ENCODE peak calls at places on chromosomes 16 and 17, in eight cellular contexts. N, D, R, B, U, O, Q and C are unnamed samples.

GRCh38 chr17:7711356-7711755 is 6.2 kb upstream of the DNAH2 start:
- DNase-seq in U (no peak), D (no peak), R (no peak), O (no peak), B (no peak), Q (no peak), N (no peak), C (no peak)

GRCh38 chr17:9239260-9239820 is 218.0 kb downstream of the NTN1 start:
- DNase-seq in R (no peak), N (no peak), D (no peak), O (no peak), U (peak), Q (no peak), B (no peak), C (no peak)

GRCh38 chr17:78684026-78684425 is 98.0 kb downstream of the CYTH1 start:
- DNase-seq in O (peak), U (no peak), N (no peak), D (no peak), B (no peak), Q (no peak), R (no peak), C (no peak)

GRCh38 chr17:80146121-80147034 is 550 bp downstream of the EIF4A3 start:
- DNase-seq in Q (no peak), R (no peak), D (peak), B (no peak), U (peak), N (no peak), O (peak), C (peak)

GRCh38 chr17:7929158-7930029 is at the start of gene KCNAB3:
- DNase-seq in B (no peak), R (no peak), D (peak), Q (peak), O (peak), N (no peak), U (peak), C (no peak)

GRCh38 chr17:82876149-82876548 is 36.3 kb upstream of the ZNF750 start:
- DNase-seq in B (no peak), D (no peak), N (no peak), U (no peak), O (no peak), Q (no peak), R (no peak), C (no peak)

GRCh38 chr16:49378816-49379215 is 5.2 kb downstream of the C16orf78 start:
- DNase-seq in Q (no peak), B (no peak), O (no peak), N (no peak), D (no peak), U (no peak), R (no peak), C (no peak)

GRCh38 chr16:73713817-73714495 is 582.7 kb upstream of the PSMD7 start:
- DNase-seq in D (peak), B (no peak), O (peak), U (no peak), Q (no peak), R (no peak), N (no peak), C (no peak)

GRCh38 chr16:72530434-72530833 is 358.5 kb upstream of the PMFBP1 start:
- DNase-seq in R (no peak), U (no peak), B (no peak), D (peak), Q (no peak), N (no peak), O (no peak), C (no peak)

GRCh38 chr17:80071116-80071980 is 30.0 kb upstream of the GAA start:
- DNase-seq in Q (peak), O (peak), R (no peak), N (no peak), D (peak), B (no peak), U (no peak), C (no peak)

GRCh38 chr16:4021070-4021779 is 95.0 kb downstream of the ADCY9 start:
- DNase-seq in D (no peak), B (peak), R (no peak), N (no peak), U (no peak), Q (no peak), O (peak), C (no peak)

GRCh38 chr16:56722200-56722842 is 7.6 kb upstream of the NUP93 start:
- DNase-seq in N (no peak), O (no peak), Q (no peak), U (no peak), B (no peak), R (no peak), D (no peak), C (no peak)

GRCh38 chr17:54085934-54086333 is 263.2 kb downstream of the KIF2B start:
- DNase-seq in Q (no peak), U (no peak), D (no peak), N (no peak), R (no peak), O (no peak), B (no peak), C (no peak)

GRCh38 chr17:81221371-81221841 is 1.4 kb downstream of the CEP131 start:
- DNase-seq in O (no peak), Q (no peak), U (no peak), D (no peak), R (no peak), N (no peak), B (no peak), C (no peak)

GRCh38 chr17:2475056-2475455 is 36.6 kb downstream of the METTL16 start:
- DNase-seq in N (no peak), D (no peak), U (no peak), O (no peak), R (no peak), B (no peak), Q (no peak), C (no peak)

GRCh38 chr16:31202402-31203385 is at the start of gene PYCARD:
- DNase-seq in O (no peak), D (peak), N (no peak), R (no peak), B (no peak), Q (peak), U (peak), C (no peak)

GRCh38 chr16:10754941-10755340 is 11.3 kb downstream of the NUBP1 start:
- DNase-seq in U (no peak), B (no peak), D (peak), R (no peak), N (no peak), Q (no peak), O (no peak), C (no peak)